ENCODE peak calls at places on chromosomes 12 and 14, in four cellular contexts. One of them, this sample, is unnamed. For H3K36me3, the result is how much of the 10 kb centered on the place peaks cover.

GRCh38 chr12:98635657-98636323 is 8.8 kb downstream of the IKBIP start:
- DNase-seq in breast epithelium: no peak
- DNase-seq in neural progenitor cell: no peak
- DNase-seq in fibroblast of lung: peak
- DNase-seq in this sample: peak

GRCh38 chr12:27555316-27555715 is 31.3 kb downstream of the PPFIBP1 start:
- DNase-seq in fibroblast of lung: peak
- DNase-seq in breast epithelium: no peak
- DNase-seq in neural progenitor cell: no peak
- DNase-seq in this sample: no peak

GRCh38 chr12:123106640-123107359 is 44.1 kb downstream of the PITPNM2 start:
- DNase-seq in fibroblast of lung: no peak
- DNase-seq in breast epithelium: no peak
- DNase-seq in neural progenitor cell: no peak
- DNase-seq in this sample: no peak

GRCh38 chr12:46209914-46210834 is 58.7 kb downstream of the SLC38A1 start:
- DNase-seq in neural progenitor cell: no peak
- DNase-seq in fibroblast of lung: no peak
- DNase-seq in breast epithelium: peak
- DNase-seq in this sample: peak

GRCh38 chr12:65827827-65828231 is 3.5 kb downstream of the HMGA2 start:
- DNase-seq in fibroblast of lung: peak
- DNase-seq in breast epithelium: no peak
- DNase-seq in neural progenitor cell: peak
- DNase-seq in this sample: peak

GRCh38 chr12:52916225-52916624 is 11.3 kb upstream of the KRT8 start:
- DNase-seq in fibroblast of lung: no peak
- DNase-seq in neural progenitor cell: no peak
- DNase-seq in breast epithelium: no peak
- DNase-seq in this sample: no peak

GRCh38 chr14:69572634-69573135 is 2.0 kb downstream of the CCDC177 start:
- DNase-seq in neural progenitor cell: no peak
- DNase-seq in fibroblast of lung: no peak
- DNase-seq in breast epithelium: no peak
- DNase-seq in this sample: no peak

GRCh38 chr12:50103767-50104321 is at the start of gene GPD1:
- DNase-seq in fibroblast of lung: peak
- DNase-seq in breast epithelium: peak
- DNase-seq in neural progenitor cell: peak
- DNase-seq in this sample: peak

GRCh38 chr14:99157246-99157645 is 114.8 kb downstream of the BCL11B start:
- DNase-seq in breast epithelium: no peak
- DNase-seq in neural progenitor cell: no peak
- DNase-seq in fibroblast of lung: no peak
- DNase-seq in this sample: no peak

GRCh38 chr12:42977451-42978230 is 388.1 kb upstream of the PRICKLE1 start:
- DNase-seq in neural progenitor cell: no peak
- DNase-seq in fibroblast of lung: no peak
- DNase-seq in breast epithelium: no peak
- DNase-seq in this sample: no peak

GRCh38 chr14:55267816-55268215 is 3.4 kb upstream of the FBXO34 start:
- DNase-seq in breast epithelium: no peak
- DNase-seq in neural progenitor cell: no peak
- DNase-seq in fibroblast of lung: no peak
- DNase-seq in this sample: no peak

GRCh38 chr12:11746024-11746771 is 96.7 kb downstream of the ETV6 start:
- DNase-seq in fibroblast of lung: peak
- DNase-seq in neural progenitor cell: no peak
- DNase-seq in breast epithelium: no peak
- DNase-seq in this sample: peak

GRCh38 chr12:82708507-82708906 is 21.8 kb downstream of the TMTC2 start:
- DNase-seq in breast epithelium: no peak
- DNase-seq in neural progenitor cell: peak
- DNase-seq in fibroblast of lung: peak
- DNase-seq in this sample: no peak

GRCh38 chr12:94254270-94254669 is 105.9 kb downstream of the PLXNC1 start:
- DNase-seq in neural progenitor cell: no peak
- DNase-seq in fibroblast of lung: no peak
- DNase-seq in breast epithelium: no peak
- DNase-seq in this sample: no peak

GRCh38 chr14:101586531-101587402 is 25.5 kb downstream of the DIO3 start:
- DNase-seq in fibroblast of lung: no peak
- DNase-seq in neural progenitor cell: no peak
- DNase-seq in breast epithelium: no peak
- DNase-seq in this sample: no peak

GRCh38 chr14:65211341-65211987 is 109.1 kb upstream of the MAX start:
- DNase-seq in breast epithelium: no peak
- DNase-seq in fibroblast of lung: peak
- DNase-seq in neural progenitor cell: no peak
- DNase-seq in this sample: peak

GRCh38 chr12:123056053-123056452 is 75.6 kb downstream of the ARL6IP4 start:
- DNase-seq in neural progenitor cell: no peak
- DNase-seq in breast epithelium: no peak
- DNase-seq in fibroblast of lung: peak
- DNase-seq in this sample: no peak

GRCh38 chr12:19055589-19055988 is 73.9 kb upstream of the PLEKHA5 start:
- DNase-seq in neural progenitor cell: no peak
- DNase-seq in breast epithelium: no peak
- DNase-seq in fibroblast of lung: no peak
- DNase-seq in this sample: no peak

GRCh38 chr14:39232554-39233415 is 930 bp upstream of the MIA2 start:
- DNase-seq in fibroblast of lung: peak
- DNase-seq in breast epithelium: no peak
- DNase-seq in neural progenitor cell: no peak
- DNase-seq in this sample: no peak

GRCh38 chr12:68001486-68002466 is 12.5 kb downstream of the IFNG-AS1 start:
- DNase-seq in fibroblast of lung: peak
- DNase-seq in breast epithelium: no peak
- DNase-seq in neural progenitor cell: peak
- DNase-seq in this sample: peak

GRCh38 chr12:31306871-31307270 is 19.1 kb downstream of the SINHCAF start:
- DNase-seq in neural progenitor cell: no peak
- DNase-seq in breast epithelium: no peak
- DNase-seq in fibroblast of lung: no peak
- DNase-seq in this sample: no peak

GRCh38 chr14:44530482-44530881 is 23.4 kb upstream of the FSCB start:
- DNase-seq in fibroblast of lung: no peak
- DNase-seq in breast epithelium: no peak
- DNase-seq in neural progenitor cell: no peak
- DNase-seq in this sample: no peak

GRCh38 chr12:32893008-32893407 is 3.6 kb downstream of the PKP2 start:
- DNase-seq in fibroblast of lung: no peak
- DNase-seq in breast epithelium: no peak
- DNase-seq in neural progenitor cell: peak
- DNase-seq in this sample: no peak

GRCh38 chr12:27936196-27936595 is 36.3 kb downstream of the PTHLH start:
- DNase-seq in neural progenitor cell: peak
- DNase-seq in breast epithelium: no peak
- DNase-seq in fibroblast of lung: peak
- DNase-seq in this sample: peak

GRCh38 chr12:91633734-91634357 is 451.2 kb upstream of the DCN start:
- DNase-seq in fibroblast of lung: peak
- DNase-seq in neural progenitor cell: no peak
- DNase-seq in breast epithelium: no peak
- DNase-seq in this sample: no peak

GRCh38 chr14:93223565-93223964 is 16.5 kb downstream of the UBR7 start:
- DNase-seq in fibroblast of lung: no peak
- DNase-seq in neural progenitor cell: no peak
- DNase-seq in breast epithelium: no peak
- DNase-seq in this sample: no peak

GRCh38 chr12:120421701-120422100 is 16.2 kb upstream of the COX6A1 start:
- DNase-seq in breast epithelium: no peak
- DNase-seq in fibroblast of lung: no peak
- DNase-seq in neural progenitor cell: peak
- DNase-seq in this sample: no peak

GRCh38 chr12:32454075-32454474 is 54.7 kb downstream of the FGD4 start:
- DNase-seq in fibroblast of lung: peak
- DNase-seq in neural progenitor cell: peak
- DNase-seq in breast epithelium: no peak
- DNase-seq in this sample: peak

GRCh38 chr12:52763036-52763659 is 14.0 kb downstream of the KRT76 start:
- DNase-seq in fibroblast of lung: no peak
- DNase-seq in breast epithelium: no peak
- DNase-seq in neural progenitor cell: no peak
- DNase-seq in this sample: no peak

GRCh38 chr14:61994589-61994988 is 232.4 kb downstream of the SNAPC1 start:
- DNase-seq in breast epithelium: no peak
- DNase-seq in neural progenitor cell: no peak
- DNase-seq in fibroblast of lung: no peak
- DNase-seq in this sample: no peak

GRCh38 chr14:54348001-54348611 is 48.7 kb upstream of the CDKN3 start:
- DNase-seq in neural progenitor cell: peak
- DNase-seq in breast epithelium: no peak
- DNase-seq in fibroblast of lung: peak
- DNase-seq in this sample: peak

GRCh38 chr14:60650382-60650961 is 1.2 kb upstream of the SIX1 start:
- DNase-seq in fibroblast of lung: peak
- DNase-seq in breast epithelium: no peak
- DNase-seq in neural progenitor cell: peak
- DNase-seq in this sample: peak

GRCh38 chr14:64509036-64509435 is 4.5 kb downstream of the ZBTB1 start:
- DNase-seq in breast epithelium: no peak
- DNase-seq in neural progenitor cell: peak
- DNase-seq in fibroblast of lung: no peak
- DNase-seq in this sample: no peak

GRCh38 chr14:68281497-68281896 is 461.9 kb downstream of the RAD51B start:
- DNase-seq in fibroblast of lung: no peak
- DNase-seq in breast epithelium: no peak
- DNase-seq in neural progenitor cell: no peak
- DNase-seq in this sample: no peak

GRCh38 chr12:108939594-108939993 is 59.7 kb downstream of the DAO start:
- DNase-seq in breast epithelium: no peak
- DNase-seq in fibroblast of lung: peak
- DNase-seq in neural progenitor cell: peak
- DNase-seq in this sample: peak

GRCh38 chr12:43848786-43849185 is 12.9 kb downstream of the TMEM117 start:
- DNase-seq in neural progenitor cell: no peak
- DNase-seq in fibroblast of lung: no peak
- DNase-seq in breast epithelium: no peak
- DNase-seq in this sample: peak

GRCh38 chr12:53053223-53054111 is 3.6 kb downstream of the TNS2 start:
- DNase-seq in neural progenitor cell: peak
- DNase-seq in breast epithelium: peak
- DNase-seq in fibroblast of lung: no peak
- DNase-seq in this sample: peak

GRCh38 chr12:38911611-38912010 is 6.2 kb upstream of the CPNE8 start:
- DNase-seq in breast epithelium: no peak
- DNase-seq in fibroblast of lung: no peak
- DNase-seq in neural progenitor cell: no peak
- DNase-seq in this sample: peak
- TF ChIP-seq CTCF in breast epithelium: no peak
- TF ChIP-seq CTCF in fibroblast of lung: no peak
- TF ChIP-seq CTCF in neural progenitor cell: peak
- TF ChIP-seq CTCF in this sample: no peak

GRCh38 chr12:25041006-25041741 is 92.3 kb upstream of the BCAT1 start:
- DNase-seq in neural progenitor cell: no peak
- DNase-seq in fibroblast of lung: no peak
- DNase-seq in breast epithelium: no peak
- DNase-seq in this sample: no peak
- H3K4me3 ChIP-seq in neural progenitor cell: no peak
- H3K4me3 ChIP-seq in fibroblast of lung: no peak
- H3K4me3 ChIP-seq in breast epithelium: no peak
- H3K4me3 ChIP-seq in this sample: no peak

GRCh38 chr12:14741153-14741552 is 44.8 kb upstream of the GUCY2C start:
- DNase-seq in neural progenitor cell: no peak
- DNase-seq in fibroblast of lung: no peak
- DNase-seq in breast epithelium: no peak
- DNase-seq in this sample: no peak
- H3K36me3 ChIP-seq in neural progenitor cell: under half
- H3K36me3 ChIP-seq in fibroblast of lung: under half
- H3K36me3 ChIP-seq in breast epithelium: under half
- H3K36me3 ChIP-seq in this sample: under half

GRCh38 chr14:22044193-22044592 is 370.6 kb upstream of the OR4E1 start:
- DNase-seq in breast epithelium: no peak
- DNase-seq in fibroblast of lung: no peak
- DNase-seq in neural progenitor cell: no peak
- DNase-seq in this sample: no peak

GRCh38 chr14:22052795-22053194 is 379.2 kb upstream of the OR4E1 start:
- DNase-seq in fibroblast of lung: no peak
- DNase-seq in breast epithelium: no peak
- DNase-seq in neural progenitor cell: no peak
- DNase-seq in this sample: peak

GRCh38 chr14:22046063-22046462 is 372.4 kb upstream of the OR4E1 start:
- DNase-seq in neural progenitor cell: no peak
- DNase-seq in breast epithelium: no peak
- DNase-seq in fibroblast of lung: no peak
- DNase-seq in this sample: no peak

GRCh38 chr14:22047105-22047504 is 373.5 kb upstream of the OR4E1 start:
- DNase-seq in fibroblast of lung: no peak
- DNase-seq in breast epithelium: no peak
- DNase-seq in neural progenitor cell: peak
- DNase-seq in this sample: peak
- TF ChIP-seq CTCF in fibroblast of lung: peak
- TF ChIP-seq CTCF in breast epithelium: no peak
- TF ChIP-seq CTCF in neural progenitor cell: peak
- TF ChIP-seq CTCF in this sample: peak

GRCh38 chr12:47779943-47780504 is 7.0 kb downstream of the SLC48A1 start:
- DNase-seq in breast epithelium: no peak
- DNase-seq in neural progenitor cell: no peak
- DNase-seq in fibroblast of lung: no peak
- DNase-seq in this sample: no peak

GRCh38 chr12:47779301-47779942 is 6.4 kb downstream of the SLC48A1 start:
- DNase-seq in neural progenitor cell: peak
- DNase-seq in fibroblast of lung: peak
- DNase-seq in breast epithelium: peak
- DNase-seq in this sample: peak

GRCh38 chr12:47777151-47777550 is 4.1 kb downstream of the SLC48A1 start:
- DNase-seq in breast epithelium: no peak
- DNase-seq in fibroblast of lung: no peak
- DNase-seq in neural progenitor cell: no peak
- DNase-seq in this sample: no peak

GRCh38 chr12:47777741-47778558 is 4.9 kb downstream of the SLC48A1 start:
- DNase-seq in neural progenitor cell: no peak
- DNase-seq in breast epithelium: peak
- DNase-seq in fibroblast of lung: no peak
- DNase-seq in this sample: no peak

DNA sequence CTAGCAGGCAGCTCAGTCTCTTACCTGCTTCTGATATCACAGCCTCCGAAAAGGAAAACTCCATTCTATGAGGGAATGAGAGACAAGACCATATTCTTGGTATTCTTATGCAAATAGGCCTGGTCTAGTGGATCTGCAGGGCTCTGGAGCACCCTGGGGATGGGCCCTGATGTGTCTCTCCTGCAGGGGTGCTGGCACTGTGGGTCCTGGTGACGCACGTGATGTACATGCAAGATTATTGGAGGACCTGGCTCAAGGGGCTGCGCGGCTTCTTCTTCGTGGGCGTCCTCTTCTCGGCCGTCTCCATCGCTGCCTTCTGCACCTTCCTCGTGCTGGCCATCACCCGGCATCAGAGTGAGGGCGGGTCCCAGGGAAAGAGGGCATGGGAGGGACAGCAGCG is 5.8 kb downstream of the SLC48A1 start:
- DNase-seq in fibroblast of lung: no peak
- DNase-seq in neural progenitor cell: no peak
- DNase-seq in breast epithelium: no peak
- DNase-seq in this sample: no peak
- H3K4me3 ChIP-seq in fibroblast of lung: no peak
- H3K4me3 ChIP-seq in neural progenitor cell: no peak
- H3K4me3 ChIP-seq in breast epithelium: no peak
- H3K4me3 ChIP-seq in this sample: no peak